ENCODE peak calls at places on chromosomes 3 and 15, in nine cellular contexts. Q, N, U, A, X, H, D, E and S are unnamed samples.

GRCh38 chr3:197466586-197467399 is 89.0 kb downstream of the BDH1 start:
- DNase-seq in A (peak; percentile 35), X (peak; percentile 67), U (no peak), E (no peak), H (peak; percentile 80), D (no peak), Q (no peak), N (peak; percentile 75), S (peak; percentile 54)

GRCh38 chr3:54906763-54907162 is 21.1 kb downstream of the LRTM1 start:
- DNase-seq in A (no peak), N (peak; percentile 59), Q (no peak), H (no peak), D (no peak), E (no peak), U (no peak), X (no peak), S (no peak)

GRCh38 chr3:49553320-49553689 is 972 bp upstream of the BSN start:
- DNase-seq in H (no peak), X (no peak), Q (no peak), A (no peak), U (peak; percentile 28), N (no peak), D (no peak), E (peak; percentile 38), S (no peak)

GRCh38 chr15:71237456-71238188 is 122.4 kb downstream of the THSD4 start:
- DNase-seq in H (peak; percentile 92), X (peak; percentile 21), Q (no peak), U (peak; percentile 95), D (no peak), E (no peak), A (no peak), N (no peak), S (no peak)

GRCh38 chr3:99933971-99934750 is 116.5 kb downstream of the CMSS1 start:
- DNase-seq in H (no peak), U (no peak), Q (no peak), N (no peak), A (no peak), X (no peak), D (no peak), E (no peak), S (no peak)

GRCh38 chr15:96142498-96142897 is 188.0 kb upstream of the NR2F2 start:
- DNase-seq in D (no peak), N (no peak), X (no peak), H (no peak), A (no peak), Q (no peak), E (no peak), U (no peak), S (no peak)

GRCh38 chr15:93088200-93088980 is 621 bp downstream of the RGMA start:
- DNase-seq in E (peak; percentile 67), A (no peak), H (no peak), D (peak; percentile 69), N (peak; percentile 80), X (peak; percentile 27), Q (no peak), U (no peak), S (no peak)

GRCh38 chr3:194203482-194204035 is 67.6 kb downstream of the HES1 start:
- DNase-seq in E (no peak), D (peak; percentile 71), H (no peak), N (no peak), U (no peak), X (no peak), A (no peak), Q (no peak), S (no peak)

GRCh38 chr3:119530418-119530817 is 29.0 kb downstream of the CD80 start:
- DNase-seq in N (no peak), D (no peak), U (no peak), H (no peak), X (no peak), Q (no peak), E (no peak), A (no peak), S (no peak)

GRCh38 chr3:139797724-139798343 is 120.1 kb upstream of the NMNAT3 start:
- DNase-seq in X (no peak), N (peak; percentile 84), D (no peak), U (no peak), A (no peak), E (no peak), H (no peak), Q (peak; percentile 76), S (no peak)

GRCh38 chr15:28918141-28918983 is 32.6 kb downstream of the APBA2 start:
- DNase-seq in E (peak; percentile 53), X (no peak), Q (no peak), D (no peak), H (no peak), A (no peak), U (no peak), N (no peak), S (no peak)

GRCh38 chr15:83379574-83379973 is 67.6 kb upstream of the SH3GL3 start:
- DNase-seq in U (no peak), A (no peak), D (no peak), Q (no peak), X (peak; percentile 70), N (no peak), H (no peak), E (no peak), S (no peak)

GRCh38 chr3:135918600-135918999 is 46.9 kb upstream of the PPP2R3A start:
- DNase-seq in D (no peak), H (no peak), E (no peak), N (peak; percentile 39), X (peak; percentile 32), A (no peak), Q (no peak), U (no peak), S (no peak)

GRCh38 chr15:36643551-36643950 is 64.1 kb downstream of the CDIN1 start:
- DNase-seq in U (no peak), E (no peak), N (no peak), Q (no peak), D (no peak), H (no peak), A (no peak), X (no peak), S (no peak)